ENCODE peak calls at places on chromosome 7, in four cellular contexts. Q, Y, G and J are unnamed samples.

GRCh38 chr7:12866237-12866636 is 178.8 kb downstream of the ARL4A start:
- DNase-seq in Y (no peak), G (no peak), Q (no peak), J (no peak)

GRCh38 chr7:134433430-134433829 is 25.5 kb downstream of the AKR1B1 start:
- DNase-seq in Y (no peak), G (no peak), Q (no peak), J (no peak)

GRCh38 chr7:56105508-56105907 is 768 bp downstream of the CHCHD2 start:
- DNase-seq in G (no peak), Y (no peak), Q (peak; percentile 5), J (no peak)

GRCh38 chr7:127253289-127254162 is 785 bp upstream of the GRM8 start:
- DNase-seq in Q (peak; percentile 57), G (peak; percentile 63), Y (peak; percentile 81), J (no peak)

GRCh38 chr7:82029236-82029635 is 259.4 kb upstream of the HGF start:
- DNase-seq in G (no peak), Y (no peak), Q (no peak), J (no peak)

GRCh38 chr7:128934361-128935352 is 3.1 kb upstream of the IRF5 start:
- DNase-seq in Q (no peak), G (no peak), Y (no peak), J (no peak)

GRCh38 chr7:139231513-139232376 is 708 bp downstream of the UBN2 start:
- DNase-seq in Q (peak; percentile 10), Y (peak; percentile 69), G (peak; percentile 32), J (no peak)

GRCh38 chr7:92830532-92831110 is 5.8 kb downstream of the CDK6 start:
- DNase-seq in G (no peak), Q (no peak), Y (no peak), J (no peak)

GRCh38 chr7:16765436-16765859 is 11.9 kb downstream of the TSPAN13 start:
- DNase-seq in Q (no peak), G (no peak), Y (no peak), J (no peak)

GRCh38 chr7:6384327-6384726 is 63.4 kb downstream of the DAGLB start:
- DNase-seq in Y (no peak), Q (no peak), G (no peak), J (no peak)